ENCODE peak calls at places on chromosomes 5 and 9, in ten cellular contexts. X is ovary, V is fibroblast of pulmonary artery, E is H9, M is stomach, Z is left lung, B is HFF-Myc, G is MM.1S, L is mucosa of descending colon, K is dorsolateral prefrontal cortex. W is an unnamed sample.

GRCh38 chr9:71681708-71682268 is 86.5 kb downstream of the CEMIP2 start:
- DNase-seq in X (no peak), V (peak), E (no peak), M (no peak), Z (no peak), B (no peak), G (no peak), L (no peak), K (no peak), W (no peak)

GRCh38 chr9:73595036-73595545 is 443.4 kb downstream of the ANXA1 start:
- DNase-seq in X (no peak), V (no peak), E (no peak), M (no peak), Z (no peak), B (no peak), G (no peak), L (no peak), K (no peak), W (no peak)

GRCh38 chr5:84218546-84218945 is 166.1 kb downstream of the EDIL3 start:
- DNase-seq in X (no peak), V (no peak), E (no peak), M (no peak), Z (no peak), B (no peak), G (no peak), L (no peak), K (no peak), W (no peak)

GRCh38 chr9:110464321-110464720 is 115.2 kb downstream of the SVEP1 start:
- DNase-seq in X (no peak), V (no peak), E (peak), M (no peak), Z (no peak), B (no peak), G (peak), L (no peak), K (no peak), W (no peak)

GRCh38 chr9:27572918-27573698 is at the start of gene C9orf72:
- DNase-seq in X (peak), V (no peak), E (no peak), M (peak), Z (peak), B (no peak), G (peak), L (peak), K (peak), W (peak)

GRCh38 chr5:98880598-98880997 is 48.2 kb downstream of the CHD1 start:
- DNase-seq in X (no peak), V (no peak), E (no peak), M (no peak), Z (no peak), B (no peak), G (no peak), L (no peak), K (no peak), W (no peak)

GRCh38 chr9:624935-625505 is 216.5 kb upstream of the DMRT1 start:
- DNase-seq in X (no peak), V (peak), E (no peak), M (no peak), Z (no peak), B (no peak), G (no peak), L (no peak), K (no peak), W (no peak)

GRCh38 chr5:137752873-137753226 is 1.3 kb downstream of the HNRNPA0 start:
- DNase-seq in X (peak), V (no peak), E (peak), M (peak), Z (peak), B (no peak), G (no peak), L (no peak), K (no peak), W (no peak)

GRCh38 chr5:1161832-1162229 is 39.6 kb upstream of the SLC6A19 start:
- DNase-seq in X (no peak), V (no peak), E (no peak), M (peak), Z (no peak), B (no peak), G (no peak), L (no peak), K (peak), W (peak)

GRCh38 chr5:132370241-132370820 is 821 bp downstream of the SLC22A5 start:
- DNase-seq in X (no peak), V (no peak), E (no peak), M (no peak), Z (peak), B (no peak), G (no peak), L (no peak), K (no peak), W (no peak)

GRCh38 chr9:96674914-96675538 is 19.9 kb upstream of the PRXL2C start:
- DNase-seq in X (no peak), V (peak), E (no peak), M (no peak), Z (no peak), B (peak), G (no peak), L (no peak), K (no peak), W (no peak)

GRCh38 chr5:107580902-107581823 is 89.6 kb downstream of the EFNA5 start:
- DNase-seq in X (no peak), V (peak), E (no peak), M (no peak), Z (no peak), B (no peak), G (no peak), L (no peak), K (no peak), W (no peak)

GRCh38 chr5:162990856-162991497 is 446.4 kb upstream of the CCNG1 start:
- DNase-seq in X (no peak), V (no peak), E (no peak), M (no peak), Z (no peak), B (no peak), G (peak), L (no peak), K (no peak), W (no peak)

GRCh38 chr5:27516437-27516836 is 478.1 kb upstream of the CDH9 start:
- DNase-seq in X (no peak), V (no peak), E (no peak), M (no peak), Z (no peak), B (no peak), G (no peak), L (no peak), K (no peak), W (no peak)

GRCh38 chr5:19978466-19978865 is 9.5 kb downstream of the CDH18 start:
- DNase-seq in X (no peak), V (no peak), E (no peak), M (no peak), Z (no peak), B (no peak), G (no peak), L (no peak), K (no peak), W (no peak)

GRCh38 chr9:115200711-115201505 is 83.0 kb upstream of the TNC start:
- DNase-seq in X (no peak), V (no peak), E (no peak), M (no peak), Z (no peak), B (no peak), G (no peak), L (no peak), K (no peak), W (no peak)

GRCh38 chr5:28549588-28549987 is 1511.2 kb upstream of the CDH9 start:
- DNase-seq in X (no peak), V (no peak), E (no peak), M (no peak), Z (no peak), B (no peak), G (no peak), L (no peak), K (no peak), W (no peak)

GRCh38 chr5:56588636-56589485 is 226.5 kb upstream of the MAP3K1 start:
- DNase-seq in X (peak), V (no peak), E (peak), M (peak), Z (peak), B (no peak), G (peak), L (peak), K (no peak), W (peak)

GRCh38 chr9:96441798-96442445 is 8.0 kb upstream of the HABP4 start:
- DNase-seq in X (no peak), V (peak), E (no peak), M (no peak), Z (no peak), B (no peak), G (peak), L (no peak), K (no peak), W (peak)

GRCh38 chr9:88775559-88775958 is 215.7 kb upstream of the S1PR3 start:
- DNase-seq in X (no peak), V (no peak), E (no peak), M (no peak), Z (no peak), B (no peak), G (no peak), L (no peak), K (no peak), W (no peak)

GRCh38 chr5:27788184-27788583 is 749.8 kb upstream of the CDH9 start:
- DNase-seq in X (no peak), V (no peak), E (no peak), M (no peak), Z (no peak), B (no peak), G (no peak), L (no peak), K (no peak), W (no peak)

GRCh38 chr5:1521054-1521453 is 2.7 kb downstream of the LPCAT1 start:
- DNase-seq in X (no peak), V (no peak), E (no peak), M (peak), Z (peak), B (no peak), G (no peak), L (no peak), K (no peak), W (no peak)

GRCh38 chr9:4690144-4690543 is 10.8 kb downstream of the CDC37L1 start:
- DNase-seq in X (no peak), V (no peak), E (no peak), M (no peak), Z (no peak), B (no peak), G (no peak), L (no peak), K (no peak), W (no peak)

GRCh38 chr9:114296338-114296737 is 26.6 kb upstream of the ORM1 start:
- DNase-seq in X (no peak), V (no peak), E (no peak), M (no peak), Z (no peak), B (no peak), G (no peak), L (no peak), K (no peak), W (no peak)

GRCh38 chr5:115657883-115658233 is 32.0 kb upstream of the TMED7 start:
- DNase-seq in X (no peak), V (peak), E (no peak), M (no peak), Z (no peak), B (no peak), G (no peak), L (no peak), K (no peak), W (no peak)

GRCh38 chr9:111008148-111009075 is 29.9 kb downstream of the LPAR1 start:
- DNase-seq in X (no peak), V (no peak), E (no peak), M (no peak), Z (no peak), B (no peak), G (no peak), L (no peak), K (no peak), W (no peak)

GRCh38 chr5:162068412-162068811 is 839 bp downstream of the GABRG2 start:
- DNase-seq in X (no peak), V (peak), E (peak), M (no peak), Z (peak), B (no peak), G (peak), L (no peak), K (no peak), W (peak)

GRCh38 chr9:88988796-88989641 is 2.2 kb upstream of the S1PR3 start:
- DNase-seq in X (no peak), V (peak), E (no peak), M (no peak), Z (no peak), B (no peak), G (peak), L (no peak), K (no peak), W (no peak)

GRCh38 chr5:84983093-84983492 is 598.4 kb upstream of the EDIL3 start:
- DNase-seq in X (no peak), V (no peak), E (no peak), M (no peak), Z (no peak), B (no peak), G (no peak), L (no peak), K (no peak), W (no peak)

GRCh38 chr9:618478-618877 is 223.0 kb upstream of the DMRT1 start:
- DNase-seq in X (no peak), V (peak), E (no peak), M (no peak), Z (no peak), B (no peak), G (no peak), L (no peak), K (no peak), W (no peak)

GRCh38 chr9:137286980-137287383 is 9.5 kb downstream of the TOR4A start:
- DNase-seq in X (peak), V (peak), E (peak), M (peak), Z (no peak), B (no peak), G (peak), L (peak), K (no peak), W (peak)

GRCh38 chr5:113195726-113196125 is 219.1 kb downstream of the DCP2 start:
- DNase-seq in X (no peak), V (no peak), E (no peak), M (no peak), Z (no peak), B (no peak), G (no peak), L (no peak), K (no peak), W (no peak)

GRCh38 chr9:20640331-20641187 is 18.3 kb upstream of the MLLT3 start:
- DNase-seq in X (peak), V (peak), E (no peak), M (peak), Z (no peak), B (no peak), G (peak), L (peak), K (peak), W (peak)

GRCh38 chr5:14491505-14491904 is 90.1 kb upstream of the OTULINL start:
- DNase-seq in X (no peak), V (peak), E (no peak), M (no peak), Z (no peak), B (no peak), G (no peak), L (no peak), K (no peak), W (no peak)
- TF ChIP-seq CTCF in X (no peak), V (no peak), E (no peak), M (no peak), Z (no peak), B (no peak), G (no peak), L (no peak), K (no peak), W (no peak)

GRCh38 chr9:93592389-93593021 is 16.1 kb downstream of the PHF2 start:
- DNase-seq in X (no peak), V (no peak), E (peak), M (no peak), Z (no peak), B (no peak), G (no peak), L (no peak), K (no peak), W (no peak)
- TF ChIP-seq CTCF in X (no peak), V (peak), E (peak), M (no peak), Z (no peak), B (peak), G (no peak), L (no peak), K (no peak), W (no peak)

GRCh38 chr9:93826905-93827544 is 128.1 kb downstream of the BARX1 start:
- DNase-seq in X (no peak), V (no peak), E (peak), M (no peak), Z (no peak), B (no peak), G (no peak), L (no peak), K (no peak), W (no peak)

GRCh38 chr9:93827545-93828330 is 127.4 kb downstream of the BARX1 start:
- DNase-seq in X (no peak), V (peak), E (peak), M (peak), Z (no peak), B (peak), G (no peak), L (peak), K (peak), W (peak)

GRCh38 chr9:93825348-93826115 is 129.6 kb downstream of the BARX1 start:
- DNase-seq in X (no peak), V (no peak), E (no peak), M (no peak), Z (no peak), B (no peak), G (no peak), L (no peak), K (no peak), W (no peak)

GRCh38 chr9:93824386-93825294 is 130.5 kb downstream of the BARX1 start:
- DNase-seq in X (no peak), V (no peak), E (no peak), M (no peak), Z (no peak), B (no peak), G (no peak), L (no peak), K (no peak), W (no peak)

GRCh38 chr9:93826209-93826608 is 128.9 kb downstream of the BARX1 start:
- DNase-seq in X (no peak), V (no peak), E (peak), M (no peak), Z (no peak), B (no peak), G (no peak), L (peak), K (peak), W (peak)
- TF ChIP-seq CTCF in X (no peak), V (peak), E (peak), M (no peak), Z (peak), B (peak), G (no peak), L (no peak), K (no peak), W (peak)

DNA sequence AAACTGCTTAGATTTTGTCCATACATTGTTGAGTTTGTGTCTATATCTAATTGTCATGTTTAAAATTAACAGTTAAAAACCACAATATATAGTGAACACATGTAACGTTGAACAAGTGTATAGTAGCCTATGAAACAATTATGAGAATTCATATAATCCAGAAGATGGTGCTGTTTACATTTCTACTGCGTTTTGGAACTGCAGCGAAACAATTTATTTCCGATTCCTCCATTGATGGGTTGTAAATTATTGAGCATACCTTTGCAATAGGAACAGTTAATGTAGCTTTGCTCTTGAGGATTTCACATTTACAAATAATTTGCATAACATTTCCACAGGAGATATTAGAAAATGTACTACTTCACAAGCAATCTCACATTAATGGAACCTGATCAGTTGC is 411.8 kb downstream of the CDH10 start:
- DNase-seq in X (no peak), V (no peak), E (no peak), M (no peak), Z (no peak), B (no peak), G (no peak), L (no peak), K (no peak), W (no peak)
- TF ChIP-seq CTCF in X (no peak), V (no peak), E (no peak), M (no peak), Z (no peak), B (no peak), G (peak), L (no peak), K (peak), W (no peak)

DNA sequence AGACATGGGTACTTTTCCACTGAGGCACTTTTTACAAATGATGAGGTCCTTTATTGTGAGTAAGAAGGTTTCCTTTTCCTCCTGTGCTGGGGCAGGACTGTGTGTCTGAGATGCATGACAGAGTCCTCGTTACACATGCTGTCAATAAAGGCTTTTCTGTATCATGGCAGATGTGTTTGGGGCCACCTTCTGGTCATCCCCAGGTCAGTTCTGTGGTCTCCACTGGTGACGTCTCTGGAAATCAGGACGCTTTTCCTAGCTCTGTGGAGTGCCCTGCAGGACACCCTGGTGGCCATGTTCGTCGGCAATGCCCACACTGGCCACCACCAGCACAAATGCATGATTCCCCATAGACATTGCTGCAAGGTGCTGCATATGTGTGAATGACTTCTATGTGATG is 2.8 kb downstream of the CMBL start:
- DNase-seq in X (no peak), V (no peak), E (no peak), M (no peak), Z (peak), B (no peak), G (no peak), L (no peak), K (no peak), W (no peak)
- TF ChIP-seq CTCF in X (no peak), V (no peak), E (no peak), M (no peak), Z (no peak), B (no peak), G (peak), L (no peak), K (no peak), W (no peak)

DNA sequence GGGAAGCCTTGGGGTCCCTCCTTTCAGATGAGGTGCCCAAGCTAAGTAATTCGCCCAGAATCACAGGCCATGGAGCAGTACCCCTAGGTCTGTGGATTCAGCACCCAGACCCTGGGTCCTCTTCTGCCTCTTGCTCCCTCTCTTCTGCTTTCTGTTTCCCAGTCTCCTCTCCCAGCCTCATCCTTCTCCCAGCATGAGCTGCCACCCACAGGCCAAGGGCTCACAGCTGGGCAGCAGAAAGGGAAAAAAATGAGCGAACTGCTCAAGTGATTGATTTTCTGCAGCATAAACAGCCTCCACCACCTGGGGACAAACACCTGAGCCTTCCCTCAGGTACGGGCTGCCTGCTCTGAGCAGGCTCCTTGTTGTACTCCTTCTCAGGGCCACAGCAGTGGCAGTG is 113.9 kb upstream of the SAP30L start:
- DNase-seq in X (no peak), V (no peak), E (no peak), M (no peak), Z (no peak), B (no peak), G (no peak), L (no peak), K (no peak), W (no peak)
- TF ChIP-seq CTCF in X (no peak), V (no peak), E (no peak), M (no peak), Z (no peak), B (no peak), G (no peak), L (no peak), K (no peak), W (no peak)

GRCh38 chr5:92313385-92313784 is 930.3 kb upstream of the ARRDC3 start:
- DNase-seq in X (no peak), V (no peak), E (no peak), M (no peak), Z (no peak), B (no peak), G (no peak), L (no peak), K (no peak), W (no peak)
- TF ChIP-seq CTCF in X (no peak), V (no peak), E (peak), M (no peak), Z (no peak), B (no peak), G (no peak), L (no peak), K (no peak), W (no peak)

GRCh38 chr9:37309136-37309535 is 113.4 kb upstream of the GRHPR start:
- DNase-seq in X (no peak), V (peak), E (peak), M (no peak), Z (no peak), B (no peak), G (peak), L (no peak), K (no peak), W (no peak)
- TF ChIP-seq CTCF in X (no peak), V (peak), E (peak), M (no peak), Z (no peak), B (peak), G (peak), L (no peak), K (no peak), W (no peak)

GRCh38 chr9:86246752-86247161 is 12.7 kb downstream of the C9orf153 start:
- DNase-seq in X (no peak), V (no peak), E (peak), M (no peak), Z (no peak), B (no peak), G (no peak), L (no peak), K (no peak), W (no peak)
- TF ChIP-seq CTCF in X (no peak), V (no peak), E (peak), M (no peak), Z (no peak), B (no peak), G (no peak), L (no peak), K (no peak), W (no peak)